ENCODE peak calls at places on chromosomes 12 and 14, in nine cellular contexts. Y, N, R, I, U, Q, H, G and L are unnamed samples.

GRCh38 chr14:53450871-53451270 is 297.7 kb upstream of the DDHD1 start:
- DNase-seq in H (no peak), U (peak; percentile 43), Y (no peak), I (no peak), N (no peak), R (no peak), G (no peak), Q (no peak), L (no peak)

GRCh38 chr12:127149226-127149964 is 1117.6 kb upstream of the TMEM132C start:
- DNase-seq in Y (no peak), H (no peak), G (no peak), I (no peak), R (no peak), Q (no peak), U (no peak), N (no peak), L (no peak)

GRCh38 chr12:32444895-32445294 is 45.5 kb downstream of the FGD4 start:
- DNase-seq in U (peak; percentile 83), I (no peak), Y (peak; percentile 60), Q (peak; percentile 80), R (no peak), H (peak; percentile 68), G (no peak), N (no peak), L (peak; percentile 68)

GRCh38 chr12:2960432-2960956 is 1.3 kb downstream of the TEAD4 start:
- DNase-seq in I (no peak), U (peak; percentile 29), N (no peak), R (no peak), G (no peak), Q (no peak), H (no peak), Y (no peak), L (peak; percentile 36)

GRCh38 chr14:73943083-73943482 is 6.8 kb downstream of the FAM161B start:
- DNase-seq in H (peak; percentile 50), R (no peak), I (no peak), N (no peak), Q (no peak), G (no peak), U (peak; percentile 9), Y (no peak), L (no peak)

GRCh38 chr12:129193263-129193871 is 340.1 kb downstream of the GLT1D1 start:
- DNase-seq in I (no peak), R (peak; percentile 21), G (no peak), Y (no peak), N (no peak), H (no peak), Q (no peak), U (peak; percentile 29), L (peak; percentile 9)

GRCh38 chr14:91241848-91242247 is 2.7 kb downstream of the GPR68 start:
- DNase-seq in U (no peak), H (peak; percentile 25), G (no peak), Q (no peak), I (no peak), R (no peak), N (no peak), Y (no peak), L (no peak)

GRCh38 chr14:22497671-22498093 is 91.3 kb downstream of the DAD1 start:
- DNase-seq in N (no peak), R (no peak), Y (peak; percentile 5), H (no peak), G (no peak), I (no peak), Q (no peak), U (no peak), L (no peak)

GRCh38 chr14:64196668-64197411 is 97.3 kb downstream of the ESR2 start:
- DNase-seq in Y (no peak), G (peak; percentile 58), I (peak; percentile 51), N (peak; percentile 83), H (peak; percentile 56), R (peak; percentile 79), U (no peak), Q (no peak), L (no peak)

GRCh38 chr12:27787559-27787958 is 7.5 kb upstream of the MANSC4 start:
- DNase-seq in Q (no peak), U (no peak), N (no peak), G (no peak), R (no peak), Y (no peak), H (no peak), I (no peak), L (no peak)

GRCh38 chr12:126084480-126084879 is 1019.2 kb downstream of the AACS start:
- DNase-seq in R (no peak), Q (no peak), G (no peak), Y (no peak), U (no peak), H (peak; percentile 18), I (no peak), N (no peak), L (no peak)

GRCh38 chr12:43969882-43970281 is 134.0 kb downstream of the TMEM117 start:
- DNase-seq in Q (no peak), G (no peak), N (no peak), R (no peak), U (peak; percentile 41), I (no peak), Y (peak; percentile 52), H (no peak), L (no peak)

GRCh38 chr14:71833476-71833875 is 98.8 kb upstream of the RGS6 start:
- DNase-seq in U (no peak), H (no peak), R (no peak), Y (no peak), Q (no peak), N (no peak), I (no peak), G (no peak), L (no peak)

GRCh38 chr14:55348766-55349453 is 62.7 kb downstream of the ATG14 start:
- DNase-seq in N (no peak), R (no peak), H (no peak), I (no peak), U (no peak), Q (no peak), Y (no peak), G (no peak), L (no peak)

GRCh38 chr12:52496590-52497071 is 3.6 kb upstream of the KRT6A start:
- DNase-seq in R (no peak), Y (peak; percentile 96), N (no peak), I (no peak), H (peak; percentile 6), U (peak; percentile 62), G (no peak), Q (peak; percentile 32), L (no peak)

GRCh38 chr14:100609941-100610391 is 22.7 kb upstream of the BEGAIN start:
- DNase-seq in N (no peak), H (no peak), I (no peak), R (peak; percentile 24), G (no peak), Y (no peak), Q (no peak), U (no peak), L (no peak)

GRCh38 chr12:121748571-121749265 is 36.2 kb downstream of the TMEM120B start:
- DNase-seq in Y (no peak), R (no peak), I (no peak), N (no peak), U (peak; percentile 96), G (no peak), Q (peak; percentile 80), H (no peak), L (peak; percentile 83)

GRCh38 chr12:57766464-57767311 is at the start of gene CYP27B1:
- DNase-seq in R (peak; percentile 52), Y (no peak), Q (peak; percentile 84), H (no peak), N (peak; percentile 65), I (peak; percentile 30), G (peak; percentile 58), U (peak; percentile 54), L (peak; percentile 42)

GRCh38 chr12:122788387-122788786 is 14.0 kb downstream of the CCDC62 start:
- DNase-seq in U (no peak), G (no peak), H (no peak), Y (no peak), Q (no peak), R (no peak), N (no peak), I (no peak), L (no peak)

GRCh38 chr12:121793501-121793835 is at the start of gene RHOF:
- DNase-seq in Y (no peak), G (no peak), N (peak; percentile 75), H (no peak), Q (no peak), R (peak; percentile 83), I (peak; percentile 58), U (no peak), L (no peak)

GRCh38 chr14:59296508-59296907 is 108.0 kb downstream of the DAAM1 start:
- DNase-seq in U (no peak), H (no peak), G (no peak), I (no peak), R (no peak), N (no peak), Q (no peak), Y (no peak), L (no peak)
- H3K4me1 ChIP-seq in U (no peaks in the 10 kb centered on the region), H (peaks cover 25% of the 10 kb centered on the region), G (peaks cover 15% of the 10 kb centered on the region), I (peaks cover 96% of the 10 kb centered on the region), R (peaks cover 16% of the 10 kb centered on the region), N (peaks cover 2% of the 10 kb centered on the region), Q (no peaks in the 10 kb centered on the region), Y (no peaks in the 10 kb centered on the region), L (peaks cover 37% of the 10 kb centered on the region)

DNA sequence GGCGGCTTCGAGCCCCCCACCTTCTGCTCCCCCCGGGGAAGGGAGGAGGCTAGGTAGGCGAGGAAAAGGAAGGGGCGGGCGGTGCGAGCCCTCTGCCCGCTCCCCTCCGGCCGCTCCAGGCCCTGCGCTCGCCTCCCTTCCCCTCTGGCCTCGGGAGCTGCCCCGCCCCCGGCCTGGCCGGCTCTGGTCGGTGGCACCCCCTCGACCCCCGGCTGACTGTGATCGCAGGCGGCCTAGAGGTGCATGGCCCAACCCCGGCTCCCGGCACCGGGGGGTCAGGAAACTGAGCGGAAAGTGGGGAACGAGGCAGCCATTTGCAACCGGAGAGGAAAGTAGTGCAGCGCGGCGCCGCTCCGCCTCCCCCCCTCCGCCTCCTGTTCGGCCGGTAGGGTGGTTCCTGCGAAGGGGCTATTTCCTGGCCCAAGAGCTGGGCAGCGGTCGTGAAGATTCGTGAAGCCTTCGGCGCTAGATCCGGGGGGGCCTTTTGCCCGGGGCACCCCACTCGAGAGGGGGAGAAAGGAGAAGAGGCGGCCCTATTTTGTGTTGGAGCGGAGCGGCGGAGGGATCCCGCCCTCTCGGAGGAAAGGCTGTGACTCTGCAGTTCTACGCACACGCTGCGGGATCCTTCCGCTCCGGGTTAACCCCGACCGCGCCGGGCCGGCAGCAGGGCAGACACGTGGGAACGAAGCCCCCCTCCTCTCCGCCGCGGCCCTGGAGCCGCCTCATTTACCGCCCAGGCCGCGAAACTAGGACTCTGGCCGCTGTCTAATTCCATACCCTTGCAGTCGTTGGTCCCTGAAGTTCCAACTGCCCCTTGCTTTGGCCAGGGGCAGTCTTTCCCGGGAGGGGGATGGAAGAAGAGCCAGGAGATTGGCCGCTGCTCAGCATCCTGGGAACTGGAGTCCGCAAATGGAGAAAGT is at the start of gene KMT2D:
- DNase-seq in U (peak; percentile 98), H (peak; percentile 92), R (peak; percentile 95), I (peak; percentile 93), N (peak; percentile 93), Y (no peak), Q (peak; percentile 98), G (peak; percentile 82), L (peak; percentile 95)
- TF ChIP-seq CTCF in U (no peak), H (peak; percentile 96), R (peak; percentile 44), I (peak; percentile 56), N (peak; percentile 45), Y (no peak), Q (peak; percentile 29), G (no peak), L (no peak)

GRCh38 chr12:50041962-50042361 is 15.4 kb upstream of the ASIC1 start:
- DNase-seq in Y (no peak), R (no peak), H (no peak), N (no peak), Q (no peak), G (no peak), U (no peak), I (no peak), L (no peak)
- H3K4me1 ChIP-seq in Y (peaks cover 9% of the 10 kb centered on the region), R (peaks cover 3% of the 10 kb centered on the region), H (no peaks in the 10 kb centered on the region), N (peaks cover 3% of the 10 kb centered on the region), Q (no peaks in the 10 kb centered on the region), G (no peaks in the 10 kb centered on the region), U (no peaks in the 10 kb centered on the region), I (no peaks in the 10 kb centered on the region), L (peaks cover 9% of the 10 kb centered on the region)

GRCh38 chr12:95848575-95849388 is 10.0 kb upstream of the SNRPF start:
- DNase-seq in N (no peak), Q (peak; percentile 76), Y (no peak), I (no peak), R (peak; percentile 47), U (peak; percentile 78), G (no peak), H (peak; percentile 48), L (peak; percentile 39)
- TF ChIP-seq CTCF in N (no peak), Q (peak; percentile 65), Y (no peak), I (peak; percentile 16), R (peak; percentile 61), U (peak; percentile 76), G (no peak), H (peak; percentile 50), L (no peak)